ENCODE peak calls at places on chromosomes 5 and 9, in six cellular contexts. One of them, this sample, is unnamed.

GRCh38 chr9:33719581-33720374 is 75.6 kb upstream of the PRSS3 start:
- DNase-seq in ovary: no peak
- DNase-seq in colonic mucosa: no peak
- DNase-seq in fibroblast of pulmonary artery: peak
- DNase-seq in BJ: no peak
- DNase-seq in GM06990: peak
- DNase-seq in this sample: peak

GRCh38 chr5:7325975-7326911 is 69.7 kb upstream of the ADCY2 start:
- DNase-seq in GM06990: no peak
- DNase-seq in colonic mucosa: no peak
- DNase-seq in fibroblast of pulmonary artery: no peak
- DNase-seq in BJ: no peak
- DNase-seq in ovary: no peak
- DNase-seq in this sample: no peak

GRCh38 chr9:18721267-18722079 is 247.5 kb downstream of the ADAMTSL1 start:
- DNase-seq in BJ: no peak
- DNase-seq in colonic mucosa: no peak
- DNase-seq in GM06990: no peak
- DNase-seq in fibroblast of pulmonary artery: no peak
- DNase-seq in ovary: no peak
- DNase-seq in this sample: no peak

GRCh38 chr9:85740821-85741111 is 988 bp downstream of the AGTPBP1 start:
- DNase-seq in colonic mucosa: no peak
- DNase-seq in BJ: no peak
- DNase-seq in fibroblast of pulmonary artery: peak
- DNase-seq in ovary: no peak
- DNase-seq in GM06990: no peak
- DNase-seq in this sample: no peak

GRCh38 chr5:1734271-1734907 is 65.2 kb downstream of the MRPL36 start:
- DNase-seq in GM06990: no peak
- DNase-seq in ovary: no peak
- DNase-seq in BJ: no peak
- DNase-seq in fibroblast of pulmonary artery: no peak
- DNase-seq in colonic mucosa: peak
- DNase-seq in this sample: no peak

GRCh38 chr5:172452398-172453205 is 1.7 kb downstream of the SH3PXD2B start:
- DNase-seq in colonic mucosa: no peak
- DNase-seq in ovary: no peak
- DNase-seq in GM06990: no peak
- DNase-seq in fibroblast of pulmonary artery: peak
- DNase-seq in BJ: peak
- DNase-seq in this sample: no peak

GRCh38 chr9:21709464-21710058 is 92.9 kb upstream of the MTAP start:
- DNase-seq in GM06990: peak
- DNase-seq in fibroblast of pulmonary artery: peak
- DNase-seq in colonic mucosa: peak
- DNase-seq in ovary: no peak
- DNase-seq in BJ: no peak
- DNase-seq in this sample: peak

GRCh38 chr5:58466939-58467338 is 7.1 kb upstream of the PLK2 start:
- DNase-seq in colonic mucosa: no peak
- DNase-seq in fibroblast of pulmonary artery: peak
- DNase-seq in BJ: no peak
- DNase-seq in GM06990: no peak
- DNase-seq in ovary: no peak
- DNase-seq in this sample: no peak

GRCh38 chr5:59767753-59768159 is 125.8 kb downstream of the PDE4D start:
- DNase-seq in fibroblast of pulmonary artery: peak
- DNase-seq in GM06990: no peak
- DNase-seq in ovary: no peak
- DNase-seq in colonic mucosa: no peak
- DNase-seq in BJ: no peak
- DNase-seq in this sample: no peak

GRCh38 chr9:109939698-109940342 is 159.8 kb downstream of the PALM2AKAP2 start:
- DNase-seq in ovary: no peak
- DNase-seq in GM06990: no peak
- DNase-seq in fibroblast of pulmonary artery: no peak
- DNase-seq in BJ: no peak
- DNase-seq in colonic mucosa: no peak
- DNase-seq in this sample: no peak

GRCh38 chr9:109931623-109932022 is 151.6 kb downstream of the PALM2AKAP2 start:
- DNase-seq in colonic mucosa: no peak
- DNase-seq in fibroblast of pulmonary artery: no peak
- DNase-seq in GM06990: no peak
- DNase-seq in BJ: no peak
- DNase-seq in ovary: no peak
- DNase-seq in this sample: no peak

GRCh38 chr9:109935406-109936087 is 155.5 kb downstream of the PALM2AKAP2 start:
- DNase-seq in ovary: no peak
- DNase-seq in fibroblast of pulmonary artery: no peak
- DNase-seq in BJ: no peak
- DNase-seq in colonic mucosa: no peak
- DNase-seq in GM06990: no peak
- DNase-seq in this sample: no peak

GRCh38 chr9:109937841-109938453 is 157.9 kb downstream of the PALM2AKAP2 start:
- DNase-seq in colonic mucosa: no peak
- DNase-seq in ovary: no peak
- DNase-seq in fibroblast of pulmonary artery: no peak
- DNase-seq in BJ: no peak
- DNase-seq in GM06990: no peak
- DNase-seq in this sample: no peak

GRCh38 chr9:109934499-109935214 is 154.7 kb downstream of the PALM2AKAP2 start:
- DNase-seq in fibroblast of pulmonary artery: peak
- DNase-seq in GM06990: no peak
- DNase-seq in ovary: no peak
- DNase-seq in colonic mucosa: no peak
- DNase-seq in BJ: no peak
- DNase-seq in this sample: no peak
- H3K4me3 ChIP-seq in fibroblast of pulmonary artery: no peak
- H3K4me3 ChIP-seq in GM06990: no peak
- H3K4me3 ChIP-seq in ovary: no peak
- H3K4me3 ChIP-seq in colonic mucosa: no peak
- H3K4me3 ChIP-seq in BJ: no peak
- H3K4me3 ChIP-seq in this sample: no peak

DNA sequence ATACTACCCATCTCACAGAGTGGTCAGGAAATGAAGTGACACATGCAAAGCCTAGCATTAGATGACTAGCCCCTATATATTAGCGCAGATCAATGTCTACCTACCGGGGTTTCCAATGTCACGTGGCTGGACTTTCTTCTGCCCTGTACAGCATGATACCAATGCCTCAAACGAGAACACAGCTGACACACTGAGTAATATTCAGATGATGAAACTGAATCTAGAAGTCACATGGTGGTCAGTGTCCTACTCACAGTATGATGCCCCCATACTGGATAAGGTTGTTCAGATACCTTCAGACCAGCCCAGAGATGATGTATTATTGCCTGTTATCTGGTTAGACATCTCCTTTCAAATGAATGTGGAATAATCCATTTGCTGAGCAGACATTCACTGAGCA is 71.1 kb upstream of the FRRS1L start:
- DNase-seq in fibroblast of pulmonary artery: no peak
- DNase-seq in ovary: no peak
- DNase-seq in colonic mucosa: no peak
- DNase-seq in BJ: no peak
- DNase-seq in GM06990: no peak
- DNase-seq in this sample: no peak
- TF ChIP-seq CTCF in fibroblast of pulmonary artery: no peak
- TF ChIP-seq CTCF in ovary: no peak
- TF ChIP-seq CTCF in colonic mucosa: no peak
- TF ChIP-seq CTCF in BJ: no peak
- TF ChIP-seq CTCF in GM06990: no peak
- TF ChIP-seq CTCF in this sample: no peak

GRCh38 chr5:40278881-40279280 is 400.8 kb upstream of the PTGER4 start:
- DNase-seq in colonic mucosa: no peak
- DNase-seq in GM06990: no peak
- DNase-seq in ovary: no peak
- DNase-seq in BJ: no peak
- DNase-seq in fibroblast of pulmonary artery: no peak
- DNase-seq in this sample: no peak
- H3K4me3 ChIP-seq in colonic mucosa: no peak
- H3K4me3 ChIP-seq in GM06990: no peak
- H3K4me3 ChIP-seq in ovary: no peak
- H3K4me3 ChIP-seq in BJ: no peak
- H3K4me3 ChIP-seq in fibroblast of pulmonary artery: no peak
- H3K4me3 ChIP-seq in this sample: no peak

DNA sequence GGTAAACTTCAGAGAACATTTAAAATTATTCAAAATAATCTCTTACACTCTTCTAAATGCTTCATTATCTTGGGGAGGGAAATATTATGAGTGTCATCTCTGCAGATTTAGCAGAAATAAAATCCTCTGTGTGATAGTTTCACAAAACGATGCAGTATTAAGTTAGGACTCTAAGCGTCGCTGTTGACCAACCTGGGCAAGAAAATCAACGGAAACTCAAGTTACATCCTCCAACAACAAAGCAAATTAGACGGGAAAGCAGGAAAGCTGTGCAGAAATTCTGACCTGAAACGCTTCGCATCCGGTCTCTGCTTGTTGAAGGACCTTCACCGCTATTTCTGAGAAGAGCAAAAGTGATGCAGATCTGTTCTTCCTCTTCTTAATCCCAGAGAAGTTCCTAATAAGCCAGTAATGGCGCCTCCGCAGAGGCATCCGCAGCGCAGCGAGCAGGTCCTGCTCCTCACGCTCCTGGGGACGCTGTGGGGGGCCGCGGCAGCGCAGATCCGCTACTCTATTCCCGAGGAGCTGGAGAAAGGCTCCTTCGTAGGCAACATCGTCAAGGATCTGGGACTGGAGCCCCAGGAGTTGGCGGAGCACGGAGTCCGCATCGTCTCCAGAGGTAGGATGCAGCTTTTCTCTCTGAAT is at the start of gene PCDHGA6:
- DNase-seq in GM06990: no peak
- DNase-seq in BJ: no peak
- DNase-seq in ovary: no peak
- DNase-seq in colonic mucosa: no peak
- DNase-seq in fibroblast of pulmonary artery: peak
- DNase-seq in this sample: no peak
- TF ChIP-seq CTCF in GM06990: no peak
- TF ChIP-seq CTCF in BJ: peak
- TF ChIP-seq CTCF in ovary: peak
- TF ChIP-seq CTCF in colonic mucosa: no peak
- TF ChIP-seq CTCF in fibroblast of pulmonary artery: peak
- TF ChIP-seq CTCF in this sample: no peak

GRCh38 chr9:69411931-69412740 is 87.1 kb downstream of the ENTREP1 start:
- DNase-seq in colonic mucosa: peak
- DNase-seq in BJ: no peak
- DNase-seq in GM06990: no peak
- DNase-seq in ovary: no peak
- DNase-seq in fibroblast of pulmonary artery: no peak
- DNase-seq in this sample: peak
- H3K4me3 ChIP-seq in colonic mucosa: no peak
- H3K4me3 ChIP-seq in BJ: no peak
- H3K4me3 ChIP-seq in GM06990: no peak
- H3K4me3 ChIP-seq in ovary: no peak
- H3K4me3 ChIP-seq in fibroblast of pulmonary artery: no peak
- H3K4me3 ChIP-seq in this sample: no peak

GRCh38 chr9:121819511-121820231 is 168.2 kb downstream of the DAB2IP start:
- DNase-seq in BJ: no peak
- DNase-seq in ovary: no peak
- DNase-seq in colonic mucosa: no peak
- DNase-seq in fibroblast of pulmonary artery: no peak
- DNase-seq in GM06990: no peak
- DNase-seq in this sample: no peak
- TF ChIP-seq CTCF in BJ: no peak
- TF ChIP-seq CTCF in ovary: no peak
- TF ChIP-seq CTCF in colonic mucosa: no peak
- TF ChIP-seq CTCF in fibroblast of pulmonary artery: no peak
- TF ChIP-seq CTCF in GM06990: no peak
- TF ChIP-seq CTCF in this sample: no peak

DNA sequence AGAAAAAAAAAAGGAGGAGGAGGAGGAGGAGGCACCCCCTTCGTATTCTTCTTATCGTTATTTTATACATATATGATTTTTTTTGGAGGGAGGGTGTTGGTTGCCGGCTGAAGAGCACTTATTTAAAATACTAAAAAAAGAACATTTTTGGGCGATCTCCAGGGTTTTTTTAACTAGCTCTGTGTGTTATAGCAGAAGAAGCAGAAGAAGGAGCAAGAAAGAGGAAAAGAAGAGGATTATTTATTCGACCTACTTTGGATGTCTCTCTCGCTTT is 440 bp downstream of the NR2F1 start:
- DNase-seq in fibroblast of pulmonary artery: no peak
- DNase-seq in ovary: no peak
- DNase-seq in colonic mucosa: no peak
- DNase-seq in GM06990: no peak
- DNase-seq in BJ: no peak
- DNase-seq in this sample: no peak
- H3K4me3 ChIP-seq in fibroblast of pulmonary artery: peak
- H3K4me3 ChIP-seq in ovary: peak
- H3K4me3 ChIP-seq in colonic mucosa: peak
- H3K4me3 ChIP-seq in GM06990: peak
- H3K4me3 ChIP-seq in BJ: peak
- H3K4me3 ChIP-seq in this sample: no peak

GRCh38 chr9:125485471-125485870 is 221.5 kb downstream of the MAPKAP1 start:
- DNase-seq in BJ: no peak
- DNase-seq in fibroblast of pulmonary artery: no peak
- DNase-seq in ovary: no peak
- DNase-seq in GM06990: no peak
- DNase-seq in colonic mucosa: no peak
- DNase-seq in this sample: no peak

GRCh38 chr9:125486576-125486975 is 220.4 kb downstream of the MAPKAP1 start:
- DNase-seq in fibroblast of pulmonary artery: no peak
- DNase-seq in colonic mucosa: no peak
- DNase-seq in BJ: no peak
- DNase-seq in ovary: no peak
- DNase-seq in GM06990: no peak
- DNase-seq in this sample: no peak

GRCh38 chr9:125484632-125485282 is 222.3 kb downstream of the MAPKAP1 start:
- DNase-seq in colonic mucosa: no peak
- DNase-seq in ovary: peak
- DNase-seq in GM06990: no peak
- DNase-seq in BJ: peak
- DNase-seq in fibroblast of pulmonary artery: peak
- DNase-seq in this sample: no peak

GRCh38 chr9:125483697-125484096 is 222.1 kb downstream of the GAPVD1 start:
- DNase-seq in colonic mucosa: no peak
- DNase-seq in GM06990: no peak
- DNase-seq in BJ: no peak
- DNase-seq in ovary: no peak
- DNase-seq in fibroblast of pulmonary artery: no peak
- DNase-seq in this sample: no peak

GRCh38 chr9:125486109-125486508 is 220.9 kb downstream of the MAPKAP1 start:
- DNase-seq in GM06990: no peak
- DNase-seq in ovary: no peak
- DNase-seq in fibroblast of pulmonary artery: no peak
- DNase-seq in colonic mucosa: no peak
- DNase-seq in BJ: no peak
- DNase-seq in this sample: no peak
- TF ChIP-seq CTCF in GM06990: no peak
- TF ChIP-seq CTCF in ovary: no peak
- TF ChIP-seq CTCF in fibroblast of pulmonary artery: no peak
- TF ChIP-seq CTCF in colonic mucosa: no peak
- TF ChIP-seq CTCF in BJ: no peak
- TF ChIP-seq CTCF in this sample: no peak